ENCODE peak calls at places on chromosomes 7 and 10, in nine cellular contexts. X is adrenal gland; G is NCI-H460; E is mucosa of gallbladder; U is stimulated activated CD8-positive, alpha-beta memory T cell treated with anti-CD3 and anti-CD28 coated beads, Interleukin-7, amount 100 ng/mL, for 1 hour; H is stimulated activated naive B cell treated with anti-CD40 and anti-IgM and Interleukin-4, amounts not matched to agents 10 μg/mL and 1 μg/mL and 100 μg/mL, for 72 hours; Y is GM04504; M is A549; F is NCI-H1092 treated with DMSO at 0.1 percent for 48 hours. S is an unnamed sample.

GRCh38 chr10:110397856-110398255 is 93.1 kb upstream of the SMNDC1 start:
- DNase-seq in X (no peak), G (no peak), E (no peak), U (no peak), H (no peak), Y (no peak), M (no peak), F (no peak), S (no peak)

GRCh38 chr10:74926791-74927585 is 100.6 kb downstream of the KAT6B start:
- DNase-seq in X (no peak), G (no peak), E (no peak), U (no peak), H (no peak), Y (no peak), M (no peak), F (no peak), S (no peak)

GRCh38 chr10:121340176-121340850 is 257.9 kb downstream of the FGFR2 start:
- DNase-seq in X (no peak), G (no peak), E (no peak), U (no peak), H (no peak), Y (no peak), M (no peak), F (no peak), S (no peak)

GRCh38 chr7:155558961-155559360 is 12.6 kb upstream of the CNPY1 start:
- DNase-seq in X (no peak), G (no peak), E (no peak), U (no peak), H (no peak), Y (no peak), M (no peak), F (no peak), S (no peak)

GRCh38 chr7:138350701-138351357 is 109.2 kb upstream of the TRIM24 start:
- DNase-seq in X (peak), G (no peak), E (no peak), U (no peak), H (no peak), Y (no peak), M (no peak), F (no peak), S (no peak)

GRCh38 chr10:86651021-86651471 is 3.3 kb upstream of the OPN4 start:
- DNase-seq in X (peak), G (no peak), E (no peak), U (no peak), H (no peak), Y (no peak), M (no peak), F (no peak), S (no peak)

GRCh38 chr10:86243651-86244155 is 122.9 kb downstream of the GRID1 start:
- DNase-seq in X (no peak), G (no peak), E (no peak), U (no peak), H (no peak), Y (no peak), M (no peak), F (no peak), S (no peak)

GRCh38 chr7:46549347-46549746 is 628.3 kb upstream of the IGFBP3 start:
- DNase-seq in X (no peak), G (no peak), E (no peak), U (no peak), H (no peak), Y (no peak), M (no peak), F (no peak), S (no peak)

GRCh38 chr10:50561266-50561665 is 62.5 kb downstream of the SGMS1 start:
- DNase-seq in X (peak), G (peak), E (no peak), U (no peak), H (no peak), Y (peak), M (no peak), F (peak), S (no peak)

GRCh38 chr10:121240011-121240410 is 358.2 kb downstream of the FGFR2 start:
- DNase-seq in X (no peak), G (no peak), E (peak), U (no peak), H (no peak), Y (no peak), M (no peak), F (no peak), S (no peak)

GRCh38 chr7:123615344-123615743 is 13.7 kb downstream of the ASB15 start:
- DNase-seq in X (no peak), G (no peak), E (no peak), U (no peak), H (no peak), Y (peak), M (no peak), F (no peak), S (no peak)

GRCh38 chr7:54179321-54180029 is 362.7 kb upstream of the VSTM2A start:
- DNase-seq in X (no peak), G (no peak), E (no peak), U (no peak), H (no peak), Y (no peak), M (no peak), F (no peak), S (no peak)

GRCh38 chr7:39624202-39624807 is 933 bp downstream of the RALA start:
- DNase-seq in X (no peak), G (no peak), E (no peak), U (no peak), H (peak), Y (no peak), M (no peak), F (peak), S (peak)

GRCh38 chr10:58511765-58512469 is 755 bp upstream of the BICC1 start:
- DNase-seq in X (peak), G (no peak), E (no peak), U (no peak), H (no peak), Y (no peak), M (no peak), F (no peak), S (no peak)

GRCh38 chr7:132577206-132578049 is 1.2 kb upstream of the PLXNA4 start:
- DNase-seq in X (peak), G (no peak), E (peak), U (no peak), H (no peak), Y (peak), M (peak), F (peak), S (peak)

GRCh38 chr7:75040512-75040911 is 33.1 kb downstream of the RCC1L start:
- DNase-seq in X (no peak), G (no peak), E (no peak), U (no peak), H (no peak), Y (no peak), M (no peak), F (no peak), S (no peak)

GRCh38 chr7:25968205-25968993 is 183.6 kb upstream of the NFE2L3 start:
- DNase-seq in X (no peak), G (no peak), E (no peak), U (no peak), H (peak), Y (no peak), M (no peak), F (no peak), S (no peak)

GRCh38 chr7:87474533-87475358 is 734 bp downstream of the ABCB4 start:
- DNase-seq in X (peak), G (no peak), E (no peak), U (no peak), H (peak), Y (peak), M (no peak), F (no peak), S (no peak)

GRCh38 chr7:26620352-26620751 is 244.0 kb downstream of the SKAP2 start:
- DNase-seq in X (no peak), G (peak), E (no peak), U (no peak), H (no peak), Y (no peak), M (peak), F (no peak), S (no peak)

GRCh38 chr7:99267530-99268360 is 4.9 kb upstream of the MYH16 start:
- DNase-seq in X (peak), G (peak), E (peak), U (no peak), H (no peak), Y (peak), M (peak), F (no peak), S (no peak)

GRCh38 chr10:62748386-62748785 is 56.1 kb upstream of the ADO start:
- DNase-seq in X (no peak), G (no peak), E (no peak), U (no peak), H (no peak), Y (no peak), M (no peak), F (no peak), S (no peak)

GRCh38 chr10:110357252-110357780 is 52.6 kb upstream of the SMNDC1 start:
- DNase-seq in X (no peak), G (no peak), E (peak), U (peak), H (peak), Y (peak), M (no peak), F (no peak), S (no peak)

GRCh38 chr10:123614888-123615287 is 51.3 kb upstream of the GPR26 start:
- DNase-seq in X (peak), G (peak), E (peak), U (no peak), H (no peak), Y (no peak), M (peak), F (no peak), S (no peak)

GRCh38 chr7:131183611-131184119 is 144.0 kb upstream of the MKLN1 start:
- DNase-seq in X (no peak), G (no peak), E (no peak), U (no peak), H (no peak), Y (no peak), M (no peak), F (no peak), S (no peak)

GRCh38 chr10:98673156-98673765 is 226.5 kb upstream of the HPS1 start:
- DNase-seq in X (no peak), G (no peak), E (no peak), U (no peak), H (no peak), Y (peak), M (no peak), F (peak), S (peak)

GRCh38 chr10:65769828-65770227 is 1156.0 kb upstream of the LRRTM3 start:
- DNase-seq in X (no peak), G (no peak), E (no peak), U (no peak), H (no peak), Y (no peak), M (no peak), F (no peak), S (no peak)

GRCh38 chr10:78264361-78264760 is 230.7 kb downstream of the RPS24 start:
- DNase-seq in X (no peak), G (no peak), E (no peak), U (no peak), H (no peak), Y (no peak), M (no peak), F (no peak), S (no peak)

GRCh38 chr10:124221356-124222297 is 128.2 kb upstream of the CHST15 start:
- DNase-seq in X (no peak), G (no peak), E (no peak), U (no peak), H (peak), Y (no peak), M (no peak), F (no peak), S (no peak)

GRCh38 chr7:108308913-108309312 is 147.3 kb downstream of the NRCAM start:
- DNase-seq in X (peak), G (no peak), E (no peak), U (no peak), H (no peak), Y (no peak), M (no peak), F (no peak), S (no peak)

GRCh38 chr10:60480865-60481563 is 91.3 kb upstream of the ANK3 start:
- DNase-seq in X (peak), G (peak), E (peak), U (no peak), H (no peak), Y (peak), M (peak), F (no peak), S (no peak)

GRCh38 chr7:134444961-134445315 is 14.0 kb downstream of the AKR1B1 start:
- DNase-seq in X (no peak), G (no peak), E (no peak), U (no peak), H (no peak), Y (no peak), M (no peak), F (no peak), S (no peak)

GRCh38 chr10:24251547-24251946 is 42.6 kb downstream of the KIAA1217 start:
- DNase-seq in X (no peak), G (no peak), E (no peak), U (no peak), H (no peak), Y (no peak), M (no peak), F (no peak), S (no peak)

GRCh38 chr7:15703732-15704131 is 17.2 kb upstream of the MEOX2 start:
- DNase-seq in X (no peak), G (no peak), E (no peak), U (no peak), H (no peak), Y (no peak), M (no peak), F (no peak), S (no peak)

S was measured in NCI-H1105.